ENCODE peak calls at places on chromosomes 3 and 15, in six cellular contexts. One of them, this sample, is unnamed.

GRCh38 chr3:73427018-73427750 is 197.6 kb downstream of the PDZRN3 start:
- DNase-seq in Panc1: no peak
- DNase-seq in Peyer's patch: no peak
- DNase-seq in CD8-positive, alpha-beta memory T cell: no peak
- DNase-seq in mesenchymal stem cell: no peak
- DNase-seq in AG04450: no peak
- DNase-seq in this sample: no peak

GRCh38 chr15:40150163-40150925 is 10.5 kb upstream of the BUB1B start:
- DNase-seq in Panc1: no peak
- DNase-seq in Peyer's patch: no peak
- DNase-seq in CD8-positive, alpha-beta memory T cell: no peak
- DNase-seq in mesenchymal stem cell: peak; percentile 52
- DNase-seq in AG04450: no peak
- DNase-seq in this sample: peak; percentile 53

GRCh38 chr3:180239939-180240338 is 203.2 kb upstream of the PEX5L start:
- DNase-seq in Panc1: no peak
- DNase-seq in Peyer's patch: no peak
- DNase-seq in CD8-positive, alpha-beta memory T cell: no peak
- DNase-seq in mesenchymal stem cell: no peak
- DNase-seq in AG04450: no peak
- DNase-seq in this sample: no peak

GRCh38 chr3:169455472-169455871 is 208.0 kb downstream of the MECOM start:
- DNase-seq in Panc1: no peak
- DNase-seq in Peyer's patch: no peak
- DNase-seq in CD8-positive, alpha-beta memory T cell: no peak
- DNase-seq in mesenchymal stem cell: no peak
- DNase-seq in AG04450: no peak
- DNase-seq in this sample: no peak

GRCh38 chr15:44719293-44719999 is 8.1 kb downstream of the B2M start:
- DNase-seq in Panc1: no peak
- DNase-seq in Peyer's patch: peak; percentile 56
- DNase-seq in CD8-positive, alpha-beta memory T cell: peak; percentile 39
- DNase-seq in mesenchymal stem cell: peak; percentile 67
- DNase-seq in AG04450: no peak
- DNase-seq in this sample: peak; percentile 8

GRCh38 chr3:158102219-158102612 is 4.0 kb downstream of the SHOX2 start:
- DNase-seq in Panc1: no peak
- DNase-seq in Peyer's patch: no peak
- DNase-seq in CD8-positive, alpha-beta memory T cell: no peak
- DNase-seq in mesenchymal stem cell: no peak
- DNase-seq in AG04450: no peak
- DNase-seq in this sample: no peak

GRCh38 chr3:121483290-121483689 is 62.5 kb downstream of the POLQ start:
- DNase-seq in Panc1: no peak
- DNase-seq in Peyer's patch: no peak
- DNase-seq in CD8-positive, alpha-beta memory T cell: no peak
- DNase-seq in mesenchymal stem cell: peak; percentile 20
- DNase-seq in AG04450: no peak
- DNase-seq in this sample: peak; percentile 43

GRCh38 chr15:101597360-101597928 is 54.7 kb downstream of the TM2D3 start:
- DNase-seq in Panc1: no peak
- DNase-seq in Peyer's patch: no peak
- DNase-seq in CD8-positive, alpha-beta memory T cell: no peak
- DNase-seq in mesenchymal stem cell: no peak
- DNase-seq in AG04450: no peak
- DNase-seq in this sample: no peak

GRCh38 chr3:138686771-138687221 is 78.2 kb downstream of the FAIM start:
- DNase-seq in Panc1: no peak
- DNase-seq in Peyer's patch: no peak
- DNase-seq in CD8-positive, alpha-beta memory T cell: no peak
- DNase-seq in mesenchymal stem cell: peak; percentile 84
- DNase-seq in AG04450: peak; percentile 45
- DNase-seq in this sample: peak; percentile 94

GRCh38 chr3:169940486-169941181 is 26.0 kb upstream of the SEC62 start:
- DNase-seq in Panc1: no peak
- DNase-seq in Peyer's patch: peak; percentile 63
- DNase-seq in CD8-positive, alpha-beta memory T cell: no peak
- DNase-seq in mesenchymal stem cell: no peak
- DNase-seq in AG04450: no peak
- DNase-seq in this sample: no peak

GRCh38 chr3:97579365-97579764 is 185.2 kb upstream of the ARL6 start:
- DNase-seq in Panc1: no peak
- DNase-seq in Peyer's patch: no peak
- DNase-seq in CD8-positive, alpha-beta memory T cell: no peak
- DNase-seq in mesenchymal stem cell: no peak
- DNase-seq in AG04450: no peak
- DNase-seq in this sample: no peak

GRCh38 chr3:139893963-139894637 is 40.9 kb upstream of the CLSTN2 start:
- DNase-seq in Panc1: no peak
- DNase-seq in Peyer's patch: no peak
- DNase-seq in CD8-positive, alpha-beta memory T cell: no peak
- DNase-seq in mesenchymal stem cell: no peak
- DNase-seq in AG04450: no peak
- DNase-seq in this sample: no peak

GRCh38 chr3:17655743-17656142 is 86.7 kb downstream of the TBC1D5 start:
- DNase-seq in Panc1: no peak
- DNase-seq in Peyer's patch: no peak
- DNase-seq in CD8-positive, alpha-beta memory T cell: no peak
- DNase-seq in mesenchymal stem cell: no peak
- DNase-seq in AG04450: no peak
- DNase-seq in this sample: no peak

GRCh38 chr3:70298385-70298784 is 14.1 kb downstream of the MDFIC2 start:
- DNase-seq in Panc1: no peak
- DNase-seq in Peyer's patch: no peak
- DNase-seq in CD8-positive, alpha-beta memory T cell: no peak
- DNase-seq in mesenchymal stem cell: no peak
- DNase-seq in AG04450: no peak
- DNase-seq in this sample: peak; percentile 3

GRCh38 chr15:100211855-100212850 is 129.6 kb downstream of the ADAMTS17 start:
- DNase-seq in Panc1: no peak
- DNase-seq in Peyer's patch: no peak
- DNase-seq in CD8-positive, alpha-beta memory T cell: no peak
- DNase-seq in mesenchymal stem cell: peak; percentile 0
- DNase-seq in AG04450: no peak
- DNase-seq in this sample: peak; percentile 44

GRCh38 chr3:148173836-148174235 is 523.9 kb upstream of the AGTR1 start:
- DNase-seq in Panc1: no peak
- DNase-seq in Peyer's patch: no peak
- DNase-seq in CD8-positive, alpha-beta memory T cell: no peak
- DNase-seq in mesenchymal stem cell: no peak
- DNase-seq in AG04450: no peak
- DNase-seq in this sample: no peak

GRCh38 chr15:96037584-96037983 is 292.9 kb upstream of the NR2F2 start:
- DNase-seq in Panc1: no peak
- DNase-seq in Peyer's patch: no peak
- DNase-seq in CD8-positive, alpha-beta memory T cell: no peak
- DNase-seq in mesenchymal stem cell: peak; percentile 90
- DNase-seq in AG04450: peak; percentile 10
- DNase-seq in this sample: peak; percentile 87

GRCh38 chr3:185696039-185696438 is 109.9 kb downstream of the SENP2 start:
- DNase-seq in Panc1: no peak
- DNase-seq in Peyer's patch: no peak
- DNase-seq in CD8-positive, alpha-beta memory T cell: no peak
- DNase-seq in mesenchymal stem cell: no peak
- DNase-seq in AG04450: no peak
- DNase-seq in this sample: no peak

GRCh38 chr3:14520149-14520548 is 20.0 kb downstream of the GRIP2 start:
- DNase-seq in Panc1: no peak
- DNase-seq in Peyer's patch: no peak
- DNase-seq in CD8-positive, alpha-beta memory T cell: no peak
- DNase-seq in mesenchymal stem cell: no peak
- DNase-seq in AG04450: no peak
- DNase-seq in this sample: no peak

GRCh38 chr3:149339931-149340309 is 6.5 kb upstream of the TM4SF18 start:
- DNase-seq in Panc1: peak; percentile 99
- DNase-seq in Peyer's patch: no peak
- DNase-seq in CD8-positive, alpha-beta memory T cell: no peak
- DNase-seq in mesenchymal stem cell: peak; percentile 88
- DNase-seq in AG04450: peak; percentile 79
- DNase-seq in this sample: peak; percentile 99

GRCh38 chr15:62722237-62722636 is 320.3 kb upstream of the TPM1 start:
- DNase-seq in Panc1: no peak
- DNase-seq in Peyer's patch: no peak
- DNase-seq in CD8-positive, alpha-beta memory T cell: no peak
- DNase-seq in mesenchymal stem cell: no peak
- DNase-seq in AG04450: no peak
- DNase-seq in this sample: no peak

GRCh38 chr3:115615451-115615850 is 7.9 kb upstream of the GAP43 start:
- DNase-seq in Panc1: no peak
- DNase-seq in Peyer's patch: no peak
- DNase-seq in CD8-positive, alpha-beta memory T cell: no peak
- DNase-seq in mesenchymal stem cell: no peak
- DNase-seq in AG04450: no peak
- DNase-seq in this sample: no peak

GRCh38 chr3:177333535-177334495 is 136.5 kb upstream of the TBL1XR1 start:
- DNase-seq in Panc1: no peak
- DNase-seq in Peyer's patch: no peak
- DNase-seq in CD8-positive, alpha-beta memory T cell: no peak
- DNase-seq in mesenchymal stem cell: peak; percentile 35
- DNase-seq in AG04450: no peak
- DNase-seq in this sample: no peak

GRCh38 chr15:42018306-42019224 is 2.3 kb downstream of the PLA2G4E start:
- DNase-seq in Panc1: no peak
- DNase-seq in Peyer's patch: no peak
- DNase-seq in CD8-positive, alpha-beta memory T cell: no peak
- DNase-seq in mesenchymal stem cell: no peak
- DNase-seq in AG04450: no peak
- DNase-seq in this sample: no peak

GRCh38 chr3:48596157-48596556 is 1.0 kb upstream of the COL7A1 start:
- DNase-seq in Panc1: no peak
- DNase-seq in Peyer's patch: no peak
- DNase-seq in CD8-positive, alpha-beta memory T cell: no peak
- DNase-seq in mesenchymal stem cell: no peak
- DNase-seq in AG04450: no peak
- DNase-seq in this sample: no peak

GRCh38 chr3:115713247-115713646 is 89.9 kb downstream of the GAP43 start:
- DNase-seq in Panc1: no peak
- DNase-seq in Peyer's patch: no peak
- DNase-seq in CD8-positive, alpha-beta memory T cell: no peak
- DNase-seq in mesenchymal stem cell: no peak
- DNase-seq in AG04450: no peak
- DNase-seq in this sample: peak; percentile 74

GRCh38 chr3:126130981-126131750 is 47.2 kb upstream of the SLC41A3 start:
- DNase-seq in Panc1: no peak
- DNase-seq in Peyer's patch: no peak
- DNase-seq in CD8-positive, alpha-beta memory T cell: no peak
- DNase-seq in mesenchymal stem cell: no peak
- DNase-seq in AG04450: no peak
- DNase-seq in this sample: no peak

GRCh38 chr3:134328147-134328591 is 46.1 kb downstream of the AMOTL2 start:
- DNase-seq in Panc1: no peak
- DNase-seq in Peyer's patch: no peak
- DNase-seq in CD8-positive, alpha-beta memory T cell: no peak
- DNase-seq in mesenchymal stem cell: peak; percentile 93
- DNase-seq in AG04450: peak; percentile 83
- DNase-seq in this sample: peak; percentile 97

GRCh38 chr3:50239649-50240048 is 3.6 kb downstream of the GNAI2 start:
- DNase-seq in Panc1: no peak
- DNase-seq in Peyer's patch: no peak
- DNase-seq in CD8-positive, alpha-beta memory T cell: no peak
- DNase-seq in mesenchymal stem cell: no peak
- DNase-seq in AG04450: no peak
- DNase-seq in this sample: no peak
- H3K27ac ChIP-seq in Panc1: no peak overlapping the region
- H3K27ac ChIP-seq in Peyer's patch: peak overlapping the region; percentile 93
- H3K27ac ChIP-seq in CD8-positive, alpha-beta memory T cell: no peak overlapping the region
- H3K27ac ChIP-seq in mesenchymal stem cell: no peak overlapping the region
- H3K27ac ChIP-seq in AG04450: no peak overlapping the region
- H3K27ac ChIP-seq in this sample: no peak overlapping the region

DNA sequence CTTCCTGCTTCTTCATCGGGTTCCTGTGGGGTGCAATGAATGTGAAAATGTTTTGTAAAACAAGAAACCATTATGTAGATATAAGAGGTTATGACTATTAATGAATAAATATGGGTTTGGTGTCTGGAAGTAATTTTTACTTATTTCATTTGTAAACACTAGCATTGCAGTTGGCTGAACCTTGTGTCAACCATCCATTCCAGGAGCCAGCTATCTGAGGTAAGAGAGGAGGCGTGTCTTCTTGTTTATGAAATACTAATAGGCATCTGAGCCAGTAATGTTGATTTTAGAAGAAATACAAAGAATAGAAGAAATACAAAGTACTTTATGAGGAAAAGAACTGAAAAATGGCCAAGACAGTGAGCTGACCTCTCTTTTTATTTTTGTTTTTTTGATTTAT is 187.5 kb downstream of the LPP start:
- DNase-seq in Panc1: no peak
- DNase-seq in Peyer's patch: no peak
- DNase-seq in CD8-positive, alpha-beta memory T cell: no peak
- DNase-seq in mesenchymal stem cell: no peak
- DNase-seq in AG04450: no peak
- DNase-seq in this sample: no peak
- H3K27ac ChIP-seq in Panc1: no peak overlapping the region
- H3K27ac ChIP-seq in Peyer's patch: no peak overlapping the region
- H3K27ac ChIP-seq in CD8-positive, alpha-beta memory T cell: no peak overlapping the region
- H3K27ac ChIP-seq in mesenchymal stem cell: no peak overlapping the region
- H3K27ac ChIP-seq in AG04450: no peak overlapping the region
- H3K27ac ChIP-seq in this sample: no peak overlapping the region

DNA sequence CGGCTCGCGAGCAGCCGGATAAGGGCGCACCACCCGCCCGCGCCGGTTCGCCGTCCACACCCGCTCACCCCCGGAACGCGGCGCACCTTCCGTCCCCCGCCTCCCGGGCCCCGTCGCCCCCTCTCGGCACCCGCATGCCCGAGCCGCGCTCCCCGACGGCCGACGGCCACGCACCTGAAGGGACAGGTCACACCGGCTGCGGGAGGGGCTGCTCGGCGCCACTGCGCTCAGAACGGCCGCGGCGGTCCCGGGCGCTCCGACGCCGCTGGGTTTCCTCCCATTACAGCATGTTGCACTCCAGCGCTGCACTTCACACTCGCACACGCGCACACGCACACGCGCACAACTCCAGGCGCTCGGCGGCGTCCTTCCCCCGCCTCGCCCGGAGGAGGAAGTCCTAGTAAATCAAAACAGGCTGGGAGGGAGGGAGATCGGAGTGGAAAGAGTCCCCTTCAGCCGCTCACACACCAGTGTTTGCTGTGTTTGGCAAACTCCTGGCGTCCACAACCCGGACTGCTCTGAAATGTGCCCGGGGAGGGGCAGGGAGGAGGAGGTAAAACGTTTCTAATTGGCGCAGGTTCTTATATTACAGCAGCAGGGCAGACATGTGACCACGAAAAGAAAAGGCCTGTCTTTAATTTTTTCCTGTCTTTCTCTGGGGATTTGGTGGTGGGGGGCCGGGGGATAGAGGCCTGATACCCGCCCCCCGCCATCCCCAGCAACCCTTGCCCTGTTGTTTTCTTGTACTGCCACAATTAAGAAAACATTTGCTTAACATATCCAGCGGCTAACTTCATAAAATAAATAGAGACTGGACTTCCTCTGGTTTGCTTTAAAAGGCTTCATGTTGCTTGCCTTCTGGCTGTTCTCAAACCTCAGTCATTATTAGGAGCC is 76.8 kb upstream of the VGLL4 start:
- DNase-seq in Panc1: no peak
- DNase-seq in Peyer's patch: peak; percentile 54
- DNase-seq in CD8-positive, alpha-beta memory T cell: peak; percentile 14
- DNase-seq in mesenchymal stem cell: peak; percentile 81
- DNase-seq in AG04450: no peak
- DNase-seq in this sample: peak; percentile 53
- H3K27ac ChIP-seq in Panc1: peak overlapping the region; percentile 89
- H3K27ac ChIP-seq in Peyer's patch: peak overlapping the region; percentile 96
- H3K27ac ChIP-seq in CD8-positive, alpha-beta memory T cell: peak overlapping the region; percentile 21
- H3K27ac ChIP-seq in mesenchymal stem cell: peak overlapping the region; percentile 25
- H3K27ac ChIP-seq in AG04450: peak overlapping the region; percentile 34
- H3K27ac ChIP-seq in this sample: no peak overlapping the region

GRCh38 chr15:90582553-90582952 is 52.8 kb downstream of the CRTC3 start:
- DNase-seq in Panc1: no peak
- DNase-seq in Peyer's patch: no peak
- DNase-seq in CD8-positive, alpha-beta memory T cell: no peak
- DNase-seq in mesenchymal stem cell: no peak
- DNase-seq in AG04450: no peak
- DNase-seq in this sample: no peak
- H3K27ac ChIP-seq in Panc1: no peak overlapping the region
- H3K27ac ChIP-seq in Peyer's patch: no peak overlapping the region
- H3K27ac ChIP-seq in CD8-positive, alpha-beta memory T cell: no peak overlapping the region
- H3K27ac ChIP-seq in mesenchymal stem cell: no peak overlapping the region
- H3K27ac ChIP-seq in AG04450: no peak overlapping the region
- H3K27ac ChIP-seq in this sample: no peak overlapping the region

This sample was measured in astrocyte.